ENCODE peak calls at places on chromosomes 13 and 19, in nine cellular contexts. One of them, this sample, is unnamed.

GRCh38 chr13:24511019-24511823 is 1.4 kb downstream of the PARP4 start:
- DNase-seq in NCI-H1092 treated with DMSO at 0.1 percent for 48 hours: no peak
- DNase-seq in nucleus accumbens: no peak
- DNase-seq in dorsolateral prefrontal cortex: no peak
- DNase-seq in effector memory CD8-positive, alpha-beta T cell: peak
- DNase-seq in activated CD4-positive, CD25-positive, alpha-beta regulatory T cell treated with anti-CD3 and anti-CD28 coated beads, Interleukin-2, amount 50 U/mL, for 16 hours: peak
- DNase-seq in CD8-positive, alpha-beta T cell: peak
- DNase-seq in fibroblast of the conjunctiva: peak
- DNase-seq in NCI-H1930: no peak
- DNase-seq in this sample: peak

GRCh38 chr13:109331898-109332297 is 454.5 kb downstream of the IRS2 start:
- DNase-seq in NCI-H1092 treated with DMSO at 0.1 percent for 48 hours: peak
- DNase-seq in nucleus accumbens: no peak
- DNase-seq in dorsolateral prefrontal cortex: no peak
- DNase-seq in effector memory CD8-positive, alpha-beta T cell: no peak
- DNase-seq in activated CD4-positive, CD25-positive, alpha-beta regulatory T cell treated with anti-CD3 and anti-CD28 coated beads, Interleukin-2, amount 50 U/mL, for 16 hours: no peak
- DNase-seq in CD8-positive, alpha-beta T cell: no peak
- DNase-seq in fibroblast of the conjunctiva: peak
- DNase-seq in NCI-H1930: peak
- DNase-seq in this sample: no peak

GRCh38 chr13:94249512-94249911 is 230.0 kb downstream of the DCT start:
- DNase-seq in NCI-H1092 treated with DMSO at 0.1 percent for 48 hours: no peak
- DNase-seq in nucleus accumbens: no peak
- DNase-seq in dorsolateral prefrontal cortex: no peak
- DNase-seq in effector memory CD8-positive, alpha-beta T cell: no peak
- DNase-seq in activated CD4-positive, CD25-positive, alpha-beta regulatory T cell treated with anti-CD3 and anti-CD28 coated beads, Interleukin-2, amount 50 U/mL, for 16 hours: no peak
- DNase-seq in CD8-positive, alpha-beta T cell: no peak
- DNase-seq in fibroblast of the conjunctiva: peak
- DNase-seq in NCI-H1930: no peak
- DNase-seq in this sample: no peak

GRCh38 chr19:38676878-38677646 is 29.6 kb downstream of the ACTN4 start:
- DNase-seq in NCI-H1092 treated with DMSO at 0.1 percent for 48 hours: no peak
- DNase-seq in nucleus accumbens: no peak
- DNase-seq in dorsolateral prefrontal cortex: no peak
- DNase-seq in effector memory CD8-positive, alpha-beta T cell: no peak
- DNase-seq in activated CD4-positive, CD25-positive, alpha-beta regulatory T cell treated with anti-CD3 and anti-CD28 coated beads, Interleukin-2, amount 50 U/mL, for 16 hours: no peak
- DNase-seq in CD8-positive, alpha-beta T cell: no peak
- DNase-seq in fibroblast of the conjunctiva: no peak
- DNase-seq in NCI-H1930: no peak
- DNase-seq in this sample: no peak

GRCh38 chr13:47038196-47038595 is 141.3 kb upstream of the HTR2A start:
- DNase-seq in NCI-H1092 treated with DMSO at 0.1 percent for 48 hours: no peak
- DNase-seq in nucleus accumbens: no peak
- DNase-seq in dorsolateral prefrontal cortex: no peak
- DNase-seq in effector memory CD8-positive, alpha-beta T cell: no peak
- DNase-seq in activated CD4-positive, CD25-positive, alpha-beta regulatory T cell treated with anti-CD3 and anti-CD28 coated beads, Interleukin-2, amount 50 U/mL, for 16 hours: no peak
- DNase-seq in CD8-positive, alpha-beta T cell: no peak
- DNase-seq in fibroblast of the conjunctiva: no peak
- DNase-seq in NCI-H1930: no peak
- DNase-seq in this sample: no peak

GRCh38 chr13:34640179-34640929 is 301.7 kb upstream of the NBEA start:
- DNase-seq in NCI-H1092 treated with DMSO at 0.1 percent for 48 hours: no peak
- DNase-seq in nucleus accumbens: no peak
- DNase-seq in dorsolateral prefrontal cortex: no peak
- DNase-seq in effector memory CD8-positive, alpha-beta T cell: no peak
- DNase-seq in activated CD4-positive, CD25-positive, alpha-beta regulatory T cell treated with anti-CD3 and anti-CD28 coated beads, Interleukin-2, amount 50 U/mL, for 16 hours: no peak
- DNase-seq in CD8-positive, alpha-beta T cell: no peak
- DNase-seq in fibroblast of the conjunctiva: no peak
- DNase-seq in NCI-H1930: no peak
- DNase-seq in this sample: no peak

GRCh38 chr13:61410669-61411297 is 4.9 kb downstream of the PCDH20 start:
- DNase-seq in NCI-H1092 treated with DMSO at 0.1 percent for 48 hours: peak
- DNase-seq in nucleus accumbens: no peak
- DNase-seq in dorsolateral prefrontal cortex: no peak
- DNase-seq in effector memory CD8-positive, alpha-beta T cell: no peak
- DNase-seq in activated CD4-positive, CD25-positive, alpha-beta regulatory T cell treated with anti-CD3 and anti-CD28 coated beads, Interleukin-2, amount 50 U/mL, for 16 hours: no peak
- DNase-seq in CD8-positive, alpha-beta T cell: no peak
- DNase-seq in fibroblast of the conjunctiva: no peak
- DNase-seq in NCI-H1930: no peak
- DNase-seq in this sample: peak

GRCh38 chr13:97627566-97627965 is 193.6 kb downstream of the RAP2A start:
- DNase-seq in NCI-H1092 treated with DMSO at 0.1 percent for 48 hours: peak
- DNase-seq in nucleus accumbens: no peak
- DNase-seq in dorsolateral prefrontal cortex: peak
- DNase-seq in effector memory CD8-positive, alpha-beta T cell: no peak
- DNase-seq in activated CD4-positive, CD25-positive, alpha-beta regulatory T cell treated with anti-CD3 and anti-CD28 coated beads, Interleukin-2, amount 50 U/mL, for 16 hours: no peak
- DNase-seq in CD8-positive, alpha-beta T cell: no peak
- DNase-seq in fibroblast of the conjunctiva: peak
- DNase-seq in NCI-H1930: no peak
- DNase-seq in this sample: peak

GRCh38 chr19:10152100-10152499 is 32.4 kb upstream of the EIF3G start:
- DNase-seq in NCI-H1092 treated with DMSO at 0.1 percent for 48 hours: no peak
- DNase-seq in nucleus accumbens: no peak
- DNase-seq in dorsolateral prefrontal cortex: no peak
- DNase-seq in effector memory CD8-positive, alpha-beta T cell: no peak
- DNase-seq in activated CD4-positive, CD25-positive, alpha-beta regulatory T cell treated with anti-CD3 and anti-CD28 coated beads, Interleukin-2, amount 50 U/mL, for 16 hours: no peak
- DNase-seq in CD8-positive, alpha-beta T cell: no peak
- DNase-seq in fibroblast of the conjunctiva: no peak
- DNase-seq in NCI-H1930: no peak
- DNase-seq in this sample: no peak

GRCh38 chr13:102548811-102549210 is 48.0 kb upstream of the TPP2 start:
- DNase-seq in NCI-H1092 treated with DMSO at 0.1 percent for 48 hours: no peak
- DNase-seq in nucleus accumbens: no peak
- DNase-seq in dorsolateral prefrontal cortex: no peak
- DNase-seq in effector memory CD8-positive, alpha-beta T cell: no peak
- DNase-seq in activated CD4-positive, CD25-positive, alpha-beta regulatory T cell treated with anti-CD3 and anti-CD28 coated beads, Interleukin-2, amount 50 U/mL, for 16 hours: no peak
- DNase-seq in CD8-positive, alpha-beta T cell: no peak
- DNase-seq in fibroblast of the conjunctiva: no peak
- DNase-seq in NCI-H1930: no peak
- DNase-seq in this sample: no peak

This sample was measured in H7.